ENCODE peak calls at places on chromosomes 5 and 9, in seven cellular contexts. S, C, X, F, O, E and T are unnamed samples.

GRCh38 chr9:81621785-81622243 is 67.5 kb downstream of the TLE1 start:
- DNase-seq in S (peak), C (no peak), X (no peak), F (peak), O (peak), E (no peak), T (no peak)

GRCh38 chr9:117224676-117225075 is 190.2 kb downstream of the ASTN2 start:
- DNase-seq in S (no peak), C (no peak), X (peak), F (no peak), O (peak), E (no peak), T (no peak)

GRCh38 chr9:127803507-127804352 is 1.0 kb downstream of the FPGS start:
- DNase-seq in S (no peak), C (no peak), X (peak), F (no peak), O (no peak), E (no peak), T (peak)

GRCh38 chr9:130343445-130343918 is 77.9 kb downstream of the HMCN2 start:
- DNase-seq in S (peak), C (peak), X (no peak), F (peak), O (peak), E (no peak), T (no peak)

GRCh38 chr5:119190470-119190869 is 119.6 kb downstream of the DMXL1 start:
- DNase-seq in S (no peak), C (no peak), X (no peak), F (no peak), O (no peak), E (no peak), T (no peak)

GRCh38 chr9:70285981-70286616 is 27.3 kb downstream of the SMC5 start:
- DNase-seq in S (no peak), C (no peak), X (no peak), F (no peak), O (no peak), E (no peak), T (no peak)

GRCh38 chr5:91164424-91164823 is 218.7 kb downstream of the ARRDC3 start:
- DNase-seq in S (no peak), C (no peak), X (no peak), F (no peak), O (no peak), E (no peak), T (no peak)

GRCh38 chr5:73482383-73483193 is 15.7 kb upstream of the BTF3 start:
- DNase-seq in S (no peak), C (no peak), X (no peak), F (no peak), O (no peak), E (no peak), T (no peak)

GRCh38 chr5:22070151-22070550 is 783.0 kb downstream of the CDH12 start:
- DNase-seq in S (no peak), C (no peak), X (no peak), F (no peak), O (no peak), E (no peak), T (no peak)

GRCh38 chr5:9149988-9150387 is 395.9 kb downstream of the SEMA5A start:
- DNase-seq in S (no peak), C (no peak), X (peak), F (no peak), O (no peak), E (no peak), T (peak)

GRCh38 chr9:126398403-126399058 is 71.9 kb downstream of the MVB12B start:
- DNase-seq in S (peak), C (peak), X (peak), F (peak), O (peak), E (peak), T (peak)